ENCODE peak calls at places on chromosomes 13 and 19, in five cellular contexts. G, I, V, L and Z are unnamed samples.

GRCh38 chr19:49761625-49762311 is 1.3 kb downstream of the TSKS start:
- DNase-seq in G (no peak), L (no peak), V (no peak), I (no peak), Z (peak; percentile 91)

GRCh38 chr13:110057052-110057451 is 249.9 kb downstream of the COL4A1 start:
- DNase-seq in G (no peak), I (no peak), V (no peak), L (no peak), Z (no peak)

GRCh38 chr19:30228113-30228725 is 144.0 kb upstream of the ZNF536 start:
- DNase-seq in G (no peak), I (no peak), V (no peak), L (no peak), Z (no peak)

GRCh38 chr13:51283361-51283760 is 56.1 kb upstream of the SERPINE3 start:
- DNase-seq in V (no peak), L (no peak), G (no peak), I (no peak), Z (no peak)

GRCh38 chr19:50344661-50345318 is 15.6 kb upstream of the KCNC3 start:
- DNase-seq in I (no peak), V (no peak), L (no peak), G (no peak), Z (peak; percentile 38)

GRCh38 chr19:940591-941291 is 14.9 kb downstream of the ARID3A start:
- DNase-seq in L (peak; percentile 48), V (peak; percentile 69), G (no peak), I (peak; percentile 59), Z (no peak)

GRCh38 chr13:93216122-93216521 is 10.5 kb upstream of the GPC6 start:
- DNase-seq in V (no peak), I (no peak), L (no peak), G (no peak), Z (no peak)

GRCh38 chr13:46588019-46588418 is 35.0 kb downstream of the LRCH1 start:
- DNase-seq in G (no peak), I (no peak), V (no peak), L (no peak), Z (no peak)

GRCh38 chr13:109715902-109716301 is 70.5 kb downstream of the IRS2 start:
- DNase-seq in I (no peak), G (peak; percentile 24), V (no peak), L (no peak), Z (peak; percentile 89)

GRCh38 chr13:111249637-111250360 is 70.6 kb upstream of the TEX29 start:
- DNase-seq in L (no peak), I (no peak), V (no peak), G (no peak), Z (no peak)

GRCh38 chr13:103542648-103543047 is 476.4 kb upstream of the SLC10A2 start:
- DNase-seq in I (no peak), G (no peak), L (no peak), V (no peak), Z (no peak)

GRCh38 chr19:12834418-12834943 is at the start of gene RTBDN:
- DNase-seq in G (no peak), V (no peak), L (no peak), I (no peak), Z (no peak)

GRCh38 chr19:9705836-9706235 is 30.9 kb upstream of the ZNF562 start:
- DNase-seq in I (no peak), G (no peak), V (no peak), L (no peak), Z (no peak)

GRCh38 chr13:78603240-78603947 is at the start of gene POU4F1:
- DNase-seq in V (peak; percentile 63), G (no peak), I (no peak), L (peak; percentile 49), Z (peak; percentile 81)

GRCh38 chr13:64531400-64531799 is 2698.7 kb downstream of the PCDH9 start:
- DNase-seq in G (no peak), V (no peak), L (no peak), I (no peak), Z (no peak)